ENCODE peak calls at places on chromosomes 5 and 9, in seven cellular contexts. P is activated CD4-positive, alpha-beta T cell treated with anti-CD3 and anti-CD28 coated beads, Interleukin-2, amount 10 ng/mL, durations not matched to agents 7 days and 5 days; H is HCEC 1CT; K is HFF-Myc; B is choroid plexus epithelial cell; R is amygdala; J is lung. C is an unnamed sample.

GRCh38 chr9:134328341-134328840 is 2.1 kb downstream of the RXRA start:
- DNase-seq in B (peak; percentile 44), R (no peak), K (no peak), P (no peak), J (no peak), H (peak; percentile 31), C (no peak)

GRCh38 chr9:131733601-131734061 is 6.2 kb downstream of the RAPGEF1 start:
- DNase-seq in B (peak; percentile 92), H (peak; percentile 93), P (peak; percentile 34), K (peak; percentile 83), R (no peak), J (no peak), C (peak; percentile 75)

GRCh38 chr5:164688437-164688836 is 1183.0 kb downstream of the MAT2B start:
- DNase-seq in K (no peak), B (no peak), H (no peak), P (no peak), R (no peak), J (no peak), C (no peak)

GRCh38 chr5:156356238-156356637 is 29.3 kb downstream of the SGCD start:
- DNase-seq in B (no peak), P (no peak), K (no peak), H (peak; percentile 70), R (no peak), J (no peak), C (no peak)

GRCh38 chr5:6700686-6701355 is 12.4 kb upstream of the TENT4A start:
- DNase-seq in H (no peak), B (no peak), P (no peak), J (peak; percentile 15), K (no peak), R (no peak), C (peak; percentile 10)

GRCh38 chr9:36161187-36161586 is 8.0 kb upstream of the CCIN start:
- DNase-seq in J (no peak), B (no peak), K (no peak), R (no peak), P (no peak), H (peak; percentile 41), C (no peak)

GRCh38 chr5:164012376-164012775 is 507.0 kb downstream of the MAT2B start:
- DNase-seq in J (no peak), K (no peak), P (no peak), B (no peak), H (peak; percentile 15), R (no peak), C (no peak)

GRCh38 chr9:101437806-101438232 is 2.2 kb upstream of the ALDOB start:
- DNase-seq in B (no peak), K (no peak), R (no peak), J (no peak), P (no peak), H (no peak), C (no peak)

GRCh38 chr9:136257381-136258298 is 12.0 kb upstream of the QSOX2 start:
- DNase-seq in R (no peak), H (no peak), J (no peak), P (no peak), K (no peak), B (no peak), C (no peak)

GRCh38 chr9:70114898-70115297 is 71.2 kb downstream of the MAMDC2 start:
- DNase-seq in K (no peak), B (no peak), H (no peak), R (no peak), P (no peak), J (no peak), C (no peak)

GRCh38 chr5:132896685-132897084 is 23.2 kb downstream of the LEAP2 start:
- DNase-seq in P (peak; percentile 11), H (no peak), K (no peak), B (no peak), J (no peak), R (no peak), C (no peak)

GRCh38 chr5:142175039-142175438 is 66.5 kb downstream of the NDFIP1 start:
- DNase-seq in R (no peak), B (no peak), P (no peak), J (no peak), K (no peak), H (no peak), C (no peak)